ENCODE peak calls at places on chromosome 11, in ten cellular contexts. W is HepG2, Q is keratinocyte, T is stomach, Y is astrocyte, K is H1, R is osteoblast, Z is transverse colon, G is OCI-LY7, V is body of pancreas. M is an unnamed sample. For H3K36me3, the result is how much of the 10 kb centered on the place peaks cover.

GRCh38 chr11:83713701-83714100 is 427.5 kb upstream of the CCDC90B start:
- DNase-seq in Z (no peak), V (peak), Q (no peak), T (peak), G (no peak), R (no peak), K (no peak), Y (peak), W (no peak), M (no peak)

GRCh38 chr11:19018901-19019300 is 41.6 kb downstream of the MRGPRX2 start:
- DNase-seq in V (no peak), G (no peak), K (peak), Q (no peak), T (no peak), R (no peak), Y (no peak), W (peak), Z (no peak), M (no peak)

GRCh38 chr11:130612291-130612802 is 163.9 kb downstream of the ADAMTS15 start:
- DNase-seq in R (no peak), Z (no peak), Q (no peak), T (no peak), W (no peak), V (no peak), G (no peak), Y (peak), K (no peak), M (no peak)

GRCh38 chr11:109421981-109422590 is at the start of gene C11orf87:
- DNase-seq in Q (no peak), W (no peak), T (no peak), V (no peak), Z (no peak), Y (no peak), R (peak), K (peak), G (no peak), M (no peak)

GRCh38 chr11:33860926-33861325 is 30.9 kb downstream of the LMO2 start:
- DNase-seq in W (no peak), K (no peak), Q (no peak), G (no peak), T (no peak), Y (no peak), Z (no peak), V (peak), R (no peak), M (no peak)

GRCh38 chr11:124893781-124894401 is 3.8 kb downstream of the ROBO4 start:
- DNase-seq in Y (no peak), V (no peak), Q (no peak), Z (no peak), T (no peak), G (no peak), W (no peak), K (no peak), R (peak), M (no peak)

GRCh38 chr11:105862736-105863367 is 159.2 kb downstream of the MSANTD4 start:
- DNase-seq in V (no peak), K (no peak), Y (peak), T (no peak), W (peak), R (peak), Z (no peak), Q (no peak), G (peak), M (no peak)

GRCh38 chr11:132586801-132587200 is 945.5 kb downstream of the OPCML start:
- DNase-seq in V (no peak), R (no peak), T (no peak), G (no peak), Y (peak), Q (no peak), W (no peak), Z (no peak), K (no peak), M (no peak)

GRCh38 chr11:87859583-87859982 is 315.7 kb downstream of the RAB38 start:
- DNase-seq in W (no peak), R (no peak), K (no peak), T (peak), Z (no peak), Y (peak), G (no peak), V (no peak), Q (no peak), M (peak)

GRCh38 chr11:2173150-2173693 is 1.6 kb upstream of the TH start:
- DNase-seq in Q (no peak), R (peak), T (no peak), G (peak), V (no peak), Y (no peak), Z (no peak), K (peak), W (no peak), M (no peak)

GRCh38 chr11:63869686-63870085 is 30.8 kb downstream of the MARK2 start:
- DNase-seq in K (no peak), T (no peak), V (no peak), R (no peak), Z (peak), G (no peak), Q (no peak), W (no peak), Y (no peak), M (no peak)

GRCh38 chr11:35083181-35084061 is 55.5 kb upstream of the CD44 start:
- DNase-seq in V (peak), Y (peak), G (peak), K (no peak), W (no peak), T (peak), Q (peak), Z (peak), R (peak), M (no peak)

GRCh38 chr11:90438069-90438468 is 215.2 kb upstream of the CHORDC1 start:
- DNase-seq in R (no peak), W (no peak), V (no peak), T (no peak), G (no peak), Z (no peak), K (no peak), Q (no peak), Y (no peak), M (no peak)

GRCh38 chr11:706957-707816 is 1.2 kb downstream of the EPS8L2 start:
- DNase-seq in G (no peak), V (peak), Z (peak), Y (no peak), Q (no peak), T (peak), K (no peak), W (peak), R (peak), M (no peak)

GRCh38 chr11:58330861-58331260 is 28.0 kb downstream of the OR5B17 start:
- DNase-seq in V (no peak), Q (no peak), K (no peak), G (no peak), Z (no peak), Y (peak), W (no peak), R (peak), T (no peak), M (no peak)

GRCh38 chr11:95789506-95790122 is at the start of gene FAM76B:
- DNase-seq in Y (peak), T (peak), K (peak), W (peak), V (peak), G (peak), Z (peak), Q (peak), R (peak), M (peak)

GRCh38 chr11:116499396-116500001 is 273.3 kb downstream of the BUD13 start:
- DNase-seq in V (peak), R (peak), Q (peak), Z (peak), T (peak), G (peak), W (peak), Y (peak), K (peak), M (no peak)

GRCh38 chr11:113148652-113149051 is 165.7 kb upstream of the TTC12 start:
- DNase-seq in Z (no peak), Y (no peak), K (no peak), T (no peak), G (no peak), W (no peak), V (no peak), Q (no peak), R (no peak), M (no peak)

GRCh38 chr11:18011633-18012313 is 1.1 kb downstream of the SERGEF start:
- DNase-seq in T (no peak), Q (no peak), V (no peak), W (peak), K (no peak), Y (no peak), G (no peak), Z (no peak), R (no peak), M (no peak)

GRCh38 chr11:67644042-67644441 is 4.5 kb upstream of the TBX10 start:
- DNase-seq in V (no peak), G (peak), Q (no peak), K (peak), R (peak), Z (no peak), T (no peak), W (peak), Y (no peak), M (no peak)

GRCh38 chr11:58768137-58768536 is 36.4 kb upstream of the GLYAT start:
- DNase-seq in T (no peak), Q (no peak), Y (no peak), R (no peak), Z (no peak), G (no peak), W (no peak), K (no peak), V (no peak), M (no peak)

GRCh38 chr11:134580635-134581025 is 168.6 kb upstream of the B3GAT1 start:
- DNase-seq in Y (no peak), Q (no peak), G (no peak), Z (no peak), V (no peak), W (no peak), R (no peak), T (no peak), K (no peak), M (no peak)

GRCh38 chr11:57179701-57180100 is 2.1 kb upstream of the LRRC55 start:
- DNase-seq in Z (no peak), R (peak), W (no peak), K (no peak), Y (no peak), T (no peak), Q (no peak), V (no peak), G (no peak), M (no peak)

GRCh38 chr11:57182896-57183295 is 1.1 kb downstream of the LRRC55 start:
- DNase-seq in R (no peak), Q (no peak), K (no peak), W (no peak), G (no peak), Z (no peak), Y (no peak), T (no peak), V (no peak), M (no peak)

GRCh38 chr11:57180964-57181363 is 789 bp upstream of the LRRC55 start:
- DNase-seq in T (no peak), Y (no peak), Q (no peak), W (no peak), K (no peak), G (no peak), Z (no peak), V (no peak), R (no peak), M (no peak)

GRCh38 chr11:57181678-57182305 is at the start of gene LRRC55:
- DNase-seq in T (no peak), Z (no peak), R (peak), Q (no peak), K (no peak), Y (no peak), W (no peak), G (no peak), V (no peak), M (no peak)

DNA sequence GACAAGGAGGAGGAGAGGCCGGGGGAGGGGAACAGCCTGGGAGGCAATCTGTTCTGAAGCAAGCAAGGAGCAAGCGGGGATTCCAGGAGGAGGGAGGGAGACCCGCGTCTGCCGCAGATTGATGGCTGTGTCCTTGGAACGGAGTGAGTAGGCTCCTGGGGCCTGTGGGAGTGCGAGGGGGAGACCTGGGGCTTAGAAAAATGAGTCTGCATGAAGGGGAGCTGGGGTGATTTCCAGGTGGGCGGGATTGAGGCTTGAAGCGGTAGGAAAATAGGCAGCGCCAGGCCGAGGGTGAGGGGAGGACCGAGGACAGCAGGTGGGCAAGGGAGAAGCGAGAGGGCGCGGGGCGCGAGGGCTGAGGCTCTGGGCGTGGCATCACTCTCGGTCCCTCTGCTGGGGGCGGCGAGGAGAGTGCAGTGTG is 1.6 kb upstream of the LRRC55 start:
- DNase-seq in Q (no peak), T (no peak), W (no peak), K (peak), G (no peak), Y (no peak), V (no peak), Z (no peak), R (peak), M (no peak)
- H3K4me3 ChIP-seq in Q (no peak), T (no peak), W (no peak), K (peak), G (no peak), Y (no peak), V (no peak), Z (no peak), R (no peak), M (no peak)

GRCh38 chr11:79441159-79441875 is 487 bp upstream of the TENM4 start:
- DNase-seq in K (peak), W (no peak), Z (no peak), Q (no peak), T (no peak), G (no peak), Y (peak), V (no peak), R (peak), M (no peak)

GRCh38 chr11:79439430-79439892 is 1.4 kb downstream of the TENM4 start:
- DNase-seq in Z (no peak), R (peak), V (no peak), G (no peak), T (no peak), Y (peak), W (no peak), K (no peak), Q (no peak), M (no peak)

GRCh38 chr11:79440451-79441158 is at the start of gene TENM4:
- DNase-seq in Q (no peak), R (peak), V (peak), G (no peak), Z (peak), T (peak), Y (peak), K (peak), W (no peak), M (peak)

GRCh38 chr11:79438631-79439429 is 2.0 kb downstream of the TENM4 start:
- DNase-seq in W (no peak), K (peak), G (no peak), Z (peak), R (peak), Q (no peak), Y (peak), T (no peak), V (peak), M (no peak)

GRCh38 chr11:79439893-79440450 is 858 bp downstream of the TENM4 start:
- DNase-seq in W (no peak), R (peak), T (no peak), Y (peak), V (peak), K (peak), Z (no peak), G (no peak), Q (no peak), M (no peak)
- TF ChIP-seq CTCF in W (no peak), R (no peak), T (no peak), Y (no peak), V (no peak), K (no peak), Z (no peak), G (no peak), Q (no peak), M (no peak)

DNA sequence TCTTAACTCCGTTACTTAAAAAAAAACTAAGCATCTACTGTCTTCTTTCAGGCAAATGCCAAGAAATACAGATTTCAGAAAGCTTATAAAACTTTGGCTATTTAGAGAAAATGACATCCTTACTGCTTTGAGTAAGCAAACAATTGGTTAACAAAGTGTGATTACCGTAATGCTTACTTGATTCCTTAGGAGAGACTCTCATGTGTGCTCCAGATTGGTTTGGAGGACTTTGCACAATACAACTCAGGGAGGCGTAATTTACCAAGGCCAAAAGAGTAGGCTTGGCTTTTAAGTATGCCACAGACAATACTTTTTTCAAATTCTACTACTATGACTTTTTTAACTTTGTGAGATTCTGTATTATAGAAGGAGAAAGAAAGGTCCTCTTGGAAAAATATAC is 76.9 kb upstream of the ALKBH3 start:
- DNase-seq in Z (no peak), R (no peak), K (no peak), W (no peak), V (no peak), Y (no peak), T (no peak), G (no peak), Q (no peak), M (no peak)
- H3K36me3 ChIP-seq in Z (under half), R (under half), K (under half), W (under half), V (under half), Y (under half), T (under half), G (half or more), Q (under half), M (under half)

GRCh38 chr11:73323464-73323863 is 15.4 kb downstream of the ARHGEF17 start:
- DNase-seq in G (no peak), Q (no peak), R (peak), W (peak), V (peak), Z (peak), Y (peak), T (peak), K (peak), M (no peak)
- H3K4me3 ChIP-seq in G (no peak), Q (no peak), R (peak), W (no peak), V (no peak), Z (no peak), Y (no peak), T (peak), K (no peak), M (no peak)

GRCh38 chr11:62122076-62122475 is 1.7 kb upstream of the INCENP start:
- DNase-seq in Y (no peak), K (no peak), Z (no peak), V (no peak), T (no peak), W (peak), G (peak), R (no peak), Q (no peak), M (no peak)
- TF ChIP-seq CTCF in Y (peak), K (peak), Z (no peak), V (no peak), T (no peak), W (peak), G (peak), R (peak), Q (peak), M (peak)

DNA sequence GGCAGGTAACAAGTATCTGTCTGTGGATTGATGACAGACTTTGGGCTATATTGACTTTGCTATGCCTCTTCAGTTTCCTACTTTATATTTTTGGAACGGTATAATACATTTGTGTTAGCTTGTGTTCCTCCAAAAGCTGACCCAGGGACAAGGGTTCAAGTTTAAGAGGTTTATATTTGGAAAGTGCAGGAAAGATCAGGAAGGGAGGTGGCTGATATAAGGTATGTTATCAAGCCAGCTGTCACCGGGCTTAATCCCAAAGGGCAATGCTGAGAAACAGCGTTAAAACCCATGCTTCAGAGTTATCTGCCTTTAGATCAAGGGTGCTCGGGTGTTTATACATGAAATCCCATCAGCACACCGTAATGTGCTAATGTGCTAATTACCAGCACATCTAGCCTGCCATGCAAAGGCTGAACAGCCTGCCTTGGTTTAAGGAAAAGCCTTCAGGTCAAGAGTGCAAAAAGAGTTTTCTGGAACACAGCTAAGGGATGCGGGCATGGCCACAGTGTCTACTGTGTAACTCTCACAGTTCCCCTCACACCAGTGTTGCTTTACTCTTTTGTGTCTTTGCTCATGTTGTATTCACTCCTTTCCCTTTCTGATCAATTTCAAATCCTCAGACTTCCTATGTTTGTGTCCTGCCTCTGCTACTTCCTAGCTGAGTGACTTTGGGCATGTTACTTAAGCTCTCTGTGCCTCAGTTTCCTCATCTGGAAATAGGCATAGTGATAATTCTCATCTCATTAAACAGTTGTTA is 77.5 kb downstream of the BDNF start:
- DNase-seq in Y (no peak), Q (no peak), G (no peak), K (no peak), Z (no peak), V (no peak), T (no peak), W (no peak), R (no peak), M (no peak)
- H3K36me3 ChIP-seq in Y (under half), Q (under half), G (under half), K (half or more), Z (under half), V (under half), T (under half), W (under half), R (under half), M (under half)

GRCh38 chr11:76668362-76669155 is 2.0 kb downstream of the LRRC32 start:
- DNase-seq in Y (no peak), W (no peak), K (no peak), Q (no peak), Z (peak), R (peak), V (no peak), G (no peak), T (no peak), M (no peak)
- H3K4me3 ChIP-seq in Y (no peak), W (no peak), K (no peak), Q (no peak), Z (peak), R (peak), V (no peak), G (peak), T (peak), M (no peak)

GRCh38 chr11:71388637-71389235 is 59.5 kb downstream of the DHCR7 start:
- DNase-seq in Q (no peak), V (no peak), G (peak), T (no peak), Z (no peak), K (no peak), W (no peak), R (no peak), Y (no peak), M (no peak)
- TF ChIP-seq CTCF in Q (no peak), V (no peak), G (no peak), T (no peak), Z (no peak), K (no peak), W (no peak), R (no peak), Y (no peak), M (no peak)

GRCh38 chr11:65410936-65411680 is 11.5 kb upstream of the NEAT1 start:
- DNase-seq in K (no peak), G (no peak), V (no peak), T (no peak), Z (no peak), W (no peak), R (peak), Q (no peak), Y (no peak), M (no peak)

GRCh38 chr11:65414776-65415498 is 7.7 kb upstream of the NEAT1 start:
- DNase-seq in V (peak), R (peak), T (no peak), G (no peak), K (no peak), W (no peak), Z (peak), Q (no peak), Y (no peak), M (no peak)

GRCh38 chr11:65415499-65416340 is 6.9 kb upstream of the NEAT1 start:
- DNase-seq in R (peak), T (no peak), K (no peak), Z (peak), Y (no peak), Q (no peak), W (peak), G (no peak), V (peak), M (no peak)

GRCh38 chr11:65412271-65413076 is 10.1 kb upstream of the NEAT1 start:
- DNase-seq in R (peak), W (no peak), Y (no peak), Q (no peak), K (no peak), T (no peak), G (no peak), V (peak), Z (no peak), M (no peak)

GRCh38 chr11:65411681-65412070 is 10.9 kb upstream of the NEAT1 start:
- DNase-seq in R (peak), Z (no peak), K (no peak), V (no peak), Y (no peak), W (no peak), G (no peak), Q (no peak), T (no peak), M (no peak)
- H3K36me3 ChIP-seq in R (under half), Z (under half), K (under half), V (under half), Y (under half), W (under half), G (half or more), Q (under half), T (under half), M (under half)

M was measured in kidney epithelial cell.